ENCODE peak calls at places on chromosomes 2 and 18, in nine cellular contexts. One of them, this sample, is unnamed.

GRCh38 chr18:38644875-38645641 is 1079.5 kb upstream of the CELF4 start:
- DNase-seq in HFFc6: no peak
- DNase-seq in midbrain: no peak
- DNase-seq in testis: no peak
- DNase-seq in cerebellar nuclear complex: no peak
- DNase-seq in amniotic epithelial cell: no peak
- DNase-seq in KBM-7: no peak
- DNase-seq in tibial artery: no peak
- DNase-seq in naive thymus-derived CD8-positive, alpha-beta T cell: no peak
- DNase-seq in this sample: no peak

GRCh38 chr2:88283886-88284511 is 113.9 kb downstream of the THNSL2 start:
- DNase-seq in HFFc6: no peak
- DNase-seq in midbrain: no peak
- DNase-seq in testis: no peak
- DNase-seq in cerebellar nuclear complex: no peak
- DNase-seq in amniotic epithelial cell: no peak
- DNase-seq in KBM-7: no peak
- DNase-seq in tibial artery: no peak
- DNase-seq in naive thymus-derived CD8-positive, alpha-beta T cell: no peak
- DNase-seq in this sample: no peak

GRCh38 chr18:61820842-61821241 is 72.0 kb downstream of the RNF152 start:
- DNase-seq in HFFc6: peak; percentile 25
- DNase-seq in midbrain: no peak
- DNase-seq in testis: no peak
- DNase-seq in cerebellar nuclear complex: no peak
- DNase-seq in amniotic epithelial cell: no peak
- DNase-seq in KBM-7: no peak
- DNase-seq in tibial artery: no peak
- DNase-seq in naive thymus-derived CD8-positive, alpha-beta T cell: no peak
- DNase-seq in this sample: no peak

GRCh38 chr18:48582946-48583345 is 44.1 kb downstream of the CTIF start:
- DNase-seq in HFFc6: no peak
- DNase-seq in midbrain: no peak
- DNase-seq in testis: no peak
- DNase-seq in cerebellar nuclear complex: no peak
- DNase-seq in amniotic epithelial cell: no peak
- DNase-seq in KBM-7: no peak
- DNase-seq in tibial artery: no peak
- DNase-seq in naive thymus-derived CD8-positive, alpha-beta T cell: no peak
- DNase-seq in this sample: no peak

GRCh38 chr2:37570773-37571570 is 100.5 kb downstream of the CDC42EP3 start:
- DNase-seq in HFFc6: peak; percentile 89
- DNase-seq in midbrain: no peak
- DNase-seq in testis: no peak
- DNase-seq in cerebellar nuclear complex: no peak
- DNase-seq in amniotic epithelial cell: peak; percentile 96
- DNase-seq in KBM-7: no peak
- DNase-seq in tibial artery: peak; percentile 80
- DNase-seq in naive thymus-derived CD8-positive, alpha-beta T cell: no peak
- DNase-seq in this sample: peak; percentile 82

GRCh38 chr18:79393626-79394401 is 1.9 kb upstream of the NFATC1 start:
- DNase-seq in HFFc6: peak; percentile 74
- DNase-seq in midbrain: peak; percentile 54
- DNase-seq in testis: peak; percentile 78
- DNase-seq in cerebellar nuclear complex: no peak
- DNase-seq in amniotic epithelial cell: peak; percentile 77
- DNase-seq in KBM-7: peak; percentile 71
- DNase-seq in tibial artery: peak; percentile 93
- DNase-seq in naive thymus-derived CD8-positive, alpha-beta T cell: peak; percentile 57
- DNase-seq in this sample: no peak

GRCh38 chr2:162704496-162704895 is 134.1 kb downstream of the KCNH7 start:
- DNase-seq in HFFc6: no peak
- DNase-seq in midbrain: no peak
- DNase-seq in testis: no peak
- DNase-seq in cerebellar nuclear complex: peak; percentile 64
- DNase-seq in amniotic epithelial cell: no peak
- DNase-seq in KBM-7: no peak
- DNase-seq in tibial artery: no peak
- DNase-seq in naive thymus-derived CD8-positive, alpha-beta T cell: no peak
- DNase-seq in this sample: no peak

GRCh38 chr2:39008663-39009062 is 112.2 kb downstream of the SOS1 start:
- DNase-seq in HFFc6: no peak
- DNase-seq in midbrain: no peak
- DNase-seq in testis: no peak
- DNase-seq in cerebellar nuclear complex: no peak
- DNase-seq in amniotic epithelial cell: peak; percentile 79
- DNase-seq in KBM-7: no peak
- DNase-seq in tibial artery: no peak
- DNase-seq in naive thymus-derived CD8-positive, alpha-beta T cell: no peak
- DNase-seq in this sample: no peak

GRCh38 chr2:127386246-127386645 is 1.5 kb downstream of the MAP3K2 start:
- DNase-seq in HFFc6: no peak
- DNase-seq in midbrain: no peak
- DNase-seq in testis: no peak
- DNase-seq in cerebellar nuclear complex: no peak
- DNase-seq in amniotic epithelial cell: peak; percentile 52
- DNase-seq in KBM-7: no peak
- DNase-seq in tibial artery: no peak
- DNase-seq in naive thymus-derived CD8-positive, alpha-beta T cell: no peak
- DNase-seq in this sample: no peak

GRCh38 chr2:112640800-112641675 is 4.7 kb upstream of the SLC20A1 start:
- DNase-seq in HFFc6: peak; percentile 71
- DNase-seq in midbrain: no peak
- DNase-seq in testis: no peak
- DNase-seq in cerebellar nuclear complex: no peak
- DNase-seq in amniotic epithelial cell: peak; percentile 85
- DNase-seq in KBM-7: no peak
- DNase-seq in tibial artery: no peak
- DNase-seq in naive thymus-derived CD8-positive, alpha-beta T cell: no peak
- DNase-seq in this sample: peak; percentile 53

GRCh38 chr2:20447437-20448245 is 767 bp downstream of the RHOB start:
- DNase-seq in HFFc6: no peak
- DNase-seq in midbrain: peak; percentile 77
- DNase-seq in testis: peak; percentile 41
- DNase-seq in cerebellar nuclear complex: peak; percentile 9
- DNase-seq in amniotic epithelial cell: peak; percentile 49
- DNase-seq in KBM-7: no peak
- DNase-seq in tibial artery: peak; percentile 80
- DNase-seq in naive thymus-derived CD8-positive, alpha-beta T cell: peak; percentile 32
- DNase-seq in this sample: no peak

GRCh38 chr2:55168221-55169154 is 63.6 kb downstream of the CLHC1 start:
- DNase-seq in HFFc6: peak; percentile 76
- DNase-seq in midbrain: peak; percentile 88
- DNase-seq in testis: peak; percentile 69
- DNase-seq in cerebellar nuclear complex: peak; percentile 66
- DNase-seq in amniotic epithelial cell: peak; percentile 78
- DNase-seq in KBM-7: peak; percentile 66
- DNase-seq in tibial artery: peak; percentile 83
- DNase-seq in naive thymus-derived CD8-positive, alpha-beta T cell: peak; percentile 48
- DNase-seq in this sample: peak; percentile 62

GRCh38 chr2:3958465-3958864 is 255.1 kb downstream of the DCDC2C start:
- DNase-seq in HFFc6: no peak
- DNase-seq in midbrain: no peak
- DNase-seq in testis: no peak
- DNase-seq in cerebellar nuclear complex: no peak
- DNase-seq in amniotic epithelial cell: no peak
- DNase-seq in KBM-7: no peak
- DNase-seq in tibial artery: no peak
- DNase-seq in naive thymus-derived CD8-positive, alpha-beta T cell: no peak
- DNase-seq in this sample: no peak

GRCh38 chr18:35347991-35348390 is 3.8 kb upstream of the ZNF24 start:
- DNase-seq in HFFc6: no peak
- DNase-seq in midbrain: no peak
- DNase-seq in testis: no peak
- DNase-seq in cerebellar nuclear complex: no peak
- DNase-seq in amniotic epithelial cell: no peak
- DNase-seq in KBM-7: no peak
- DNase-seq in tibial artery: no peak
- DNase-seq in naive thymus-derived CD8-positive, alpha-beta T cell: no peak
- DNase-seq in this sample: no peak

GRCh38 chr2:181398000-181398399 is 59.2 kb upstream of the ITGA4 start:
- DNase-seq in HFFc6: no peak
- DNase-seq in midbrain: no peak
- DNase-seq in testis: no peak
- DNase-seq in cerebellar nuclear complex: no peak
- DNase-seq in amniotic epithelial cell: no peak
- DNase-seq in KBM-7: no peak
- DNase-seq in tibial artery: no peak
- DNase-seq in naive thymus-derived CD8-positive, alpha-beta T cell: no peak
- DNase-seq in this sample: no peak

GRCh38 chr2:230739961-230740360 is 27.3 kb downstream of the CAB39 start:
- DNase-seq in HFFc6: no peak
- DNase-seq in midbrain: no peak
- DNase-seq in testis: no peak
- DNase-seq in cerebellar nuclear complex: no peak
- DNase-seq in amniotic epithelial cell: no peak
- DNase-seq in KBM-7: no peak
- DNase-seq in tibial artery: no peak
- DNase-seq in naive thymus-derived CD8-positive, alpha-beta T cell: no peak
- DNase-seq in this sample: no peak

GRCh38 chr2:237178396-237178795 is 92.7 kb downstream of the COPS8 start:
- DNase-seq in HFFc6: peak; percentile 84
- DNase-seq in midbrain: no peak
- DNase-seq in testis: peak; percentile 7
- DNase-seq in cerebellar nuclear complex: no peak
- DNase-seq in amniotic epithelial cell: peak; percentile 34
- DNase-seq in KBM-7: no peak
- DNase-seq in tibial artery: no peak
- DNase-seq in naive thymus-derived CD8-positive, alpha-beta T cell: no peak
- DNase-seq in this sample: no peak

GRCh38 chr2:237132799-237133198 is 47.1 kb downstream of the COPS8 start:
- DNase-seq in HFFc6: no peak
- DNase-seq in midbrain: no peak
- DNase-seq in testis: no peak
- DNase-seq in cerebellar nuclear complex: no peak
- DNase-seq in amniotic epithelial cell: peak; percentile 24
- DNase-seq in KBM-7: peak; percentile 39
- DNase-seq in tibial artery: no peak
- DNase-seq in naive thymus-derived CD8-positive, alpha-beta T cell: no peak
- DNase-seq in this sample: no peak

GRCh38 chr2:18171191-18172139 is 293.0 kb downstream of the KCNS3 start:
- DNase-seq in HFFc6: peak; percentile 5
- DNase-seq in midbrain: no peak
- DNase-seq in testis: no peak
- DNase-seq in cerebellar nuclear complex: no peak
- DNase-seq in amniotic epithelial cell: peak; percentile 68
- DNase-seq in KBM-7: no peak
- DNase-seq in tibial artery: no peak
- DNase-seq in naive thymus-derived CD8-positive, alpha-beta T cell: no peak
- DNase-seq in this sample: peak; percentile 59

GRCh38 chr2:50444286-50444685 is 587.6 kb downstream of the NRXN1 start:
- DNase-seq in HFFc6: no peak
- DNase-seq in midbrain: no peak
- DNase-seq in testis: no peak
- DNase-seq in cerebellar nuclear complex: no peak
- DNase-seq in amniotic epithelial cell: peak; percentile 1
- DNase-seq in KBM-7: no peak
- DNase-seq in tibial artery: no peak
- DNase-seq in naive thymus-derived CD8-positive, alpha-beta T cell: no peak
- DNase-seq in this sample: no peak

GRCh38 chr2:189441709-189442074 is 418 bp downstream of the WDR75 start:
- DNase-seq in HFFc6: no peak
- DNase-seq in midbrain: no peak
- DNase-seq in testis: no peak
- DNase-seq in cerebellar nuclear complex: no peak
- DNase-seq in amniotic epithelial cell: no peak
- DNase-seq in KBM-7: no peak
- DNase-seq in tibial artery: no peak
- DNase-seq in naive thymus-derived CD8-positive, alpha-beta T cell: no peak
- DNase-seq in this sample: no peak

GRCh38 chr2:58336416-58336815 is 95.3 kb upstream of the FANCL start:
- DNase-seq in HFFc6: no peak
- DNase-seq in midbrain: no peak
- DNase-seq in testis: no peak
- DNase-seq in cerebellar nuclear complex: no peak
- DNase-seq in amniotic epithelial cell: no peak
- DNase-seq in KBM-7: no peak
- DNase-seq in tibial artery: no peak
- DNase-seq in naive thymus-derived CD8-positive, alpha-beta T cell: no peak
- DNase-seq in this sample: no peak

GRCh38 chr2:241869087-241869961 is at the start of gene RTP5:
- DNase-seq in HFFc6: no peak
- DNase-seq in midbrain: no peak
- DNase-seq in testis: no peak
- DNase-seq in cerebellar nuclear complex: no peak
- DNase-seq in amniotic epithelial cell: no peak
- DNase-seq in KBM-7: no peak
- DNase-seq in tibial artery: no peak
- DNase-seq in naive thymus-derived CD8-positive, alpha-beta T cell: no peak
- DNase-seq in this sample: no peak

GRCh38 chr2:164542584-164543021 is 78.7 kb downstream of the GRB14 start:
- DNase-seq in HFFc6: peak; percentile 70
- DNase-seq in midbrain: no peak
- DNase-seq in testis: no peak
- DNase-seq in cerebellar nuclear complex: no peak
- DNase-seq in amniotic epithelial cell: peak; percentile 79
- DNase-seq in KBM-7: no peak
- DNase-seq in tibial artery: no peak
- DNase-seq in naive thymus-derived CD8-positive, alpha-beta T cell: no peak
- DNase-seq in this sample: peak; percentile 24

GRCh38 chr2:9347411-9347853 is 75.9 kb downstream of the ITGB1BP1 start:
- DNase-seq in HFFc6: peak; percentile 14
- DNase-seq in midbrain: no peak
- DNase-seq in testis: peak; percentile 28
- DNase-seq in cerebellar nuclear complex: no peak
- DNase-seq in amniotic epithelial cell: peak; percentile 76
- DNase-seq in KBM-7: no peak
- DNase-seq in tibial artery: peak; percentile 84
- DNase-seq in naive thymus-derived CD8-positive, alpha-beta T cell: no peak
- DNase-seq in this sample: peak; percentile 65

GRCh38 chr2:196482119-196483065 is 157.1 kb upstream of the CCDC150 start:
- DNase-seq in HFFc6: peak; percentile 72
- DNase-seq in midbrain: no peak
- DNase-seq in testis: no peak
- DNase-seq in cerebellar nuclear complex: no peak
- DNase-seq in amniotic epithelial cell: peak; percentile 36
- DNase-seq in KBM-7: no peak
- DNase-seq in tibial artery: no peak
- DNase-seq in naive thymus-derived CD8-positive, alpha-beta T cell: no peak
- DNase-seq in this sample: peak; percentile 31

This sample was measured in GM04504.